ENCODE peak calls at places on chromosomes 6 and 20, in six cellular contexts. One of them, this sample, is unnamed.

GRCh38 chr6:142944126-142945066 is 580 bp downstream of the HIVEP2 start:
- DNase-seq in mammary epithelial cell: peak; percentile 78
- DNase-seq in GM12878: no peak
- DNase-seq in hepatocyte: peak; percentile 94
- DNase-seq in heart right ventricle: peak; percentile 93
- DNase-seq in aorta: peak; percentile 95
- DNase-seq in this sample: peak; percentile 61

GRCh38 chr20:61419501-61419900 is 167.4 kb downstream of the CDH4 start:
- DNase-seq in mammary epithelial cell: no peak
- DNase-seq in hepatocyte: no peak
- DNase-seq in aorta: no peak
- DNase-seq in heart right ventricle: no peak
- DNase-seq in GM12878: no peak
- DNase-seq in this sample: no peak

GRCh38 chr6:105373481-105373880 is 29.4 kb downstream of the PREP start:
- DNase-seq in GM12878: no peak
- DNase-seq in heart right ventricle: no peak
- DNase-seq in hepatocyte: no peak
- DNase-seq in aorta: no peak
- DNase-seq in mammary epithelial cell: peak; percentile 26
- DNase-seq in this sample: no peak

GRCh38 chr20:20076297-20077065 is 24.1 kb downstream of the CFAP61 start:
- DNase-seq in heart right ventricle: no peak
- DNase-seq in mammary epithelial cell: peak; percentile 26
- DNase-seq in hepatocyte: peak; percentile 33
- DNase-seq in GM12878: no peak
- DNase-seq in aorta: no peak
- DNase-seq in this sample: no peak

GRCh38 chr20:48471734-48472408 is 355.9 kb downstream of the PREX1 start:
- DNase-seq in GM12878: no peak
- DNase-seq in hepatocyte: no peak
- DNase-seq in mammary epithelial cell: no peak
- DNase-seq in aorta: no peak
- DNase-seq in heart right ventricle: no peak
- DNase-seq in this sample: no peak

GRCh38 chr6:52724406-52725121 is 38.7 kb downstream of the GSTA2 start:
- DNase-seq in GM12878: peak; percentile 55
- DNase-seq in aorta: peak; percentile 95
- DNase-seq in mammary epithelial cell: peak; percentile 63
- DNase-seq in heart right ventricle: peak; percentile 38
- DNase-seq in hepatocyte: peak; percentile 85
- DNase-seq in this sample: no peak

GRCh38 chr6:104404377-104404776 is 455.3 kb downstream of the HACE1 start:
- DNase-seq in heart right ventricle: no peak
- DNase-seq in mammary epithelial cell: no peak
- DNase-seq in GM12878: no peak
- DNase-seq in aorta: no peak
- DNase-seq in hepatocyte: no peak
- DNase-seq in this sample: no peak

GRCh38 chr6:170125447-170126300 is 165.2 kb downstream of the DLL1 start:
- DNase-seq in aorta: peak; percentile 54
- DNase-seq in hepatocyte: no peak
- DNase-seq in heart right ventricle: no peak
- DNase-seq in GM12878: no peak
- DNase-seq in mammary epithelial cell: no peak
- DNase-seq in this sample: no peak

GRCh38 chr6:152054441-152054840 is 247.0 kb downstream of the ESR1 start:
- DNase-seq in aorta: no peak
- DNase-seq in hepatocyte: peak; percentile 22
- DNase-seq in heart right ventricle: no peak
- DNase-seq in mammary epithelial cell: peak; percentile 82
- DNase-seq in GM12878: no peak
- DNase-seq in this sample: peak; percentile 19

GRCh38 chr20:5033566-5033965 is 32.3 kb upstream of the SLC23A2 start:
- DNase-seq in GM12878: no peak
- DNase-seq in heart right ventricle: no peak
- DNase-seq in hepatocyte: no peak
- DNase-seq in aorta: no peak
- DNase-seq in mammary epithelial cell: peak; percentile 19
- DNase-seq in this sample: no peak

GRCh38 chr6:17962436-17963031 is 24.9 kb downstream of the KIF13A start:
- DNase-seq in mammary epithelial cell: peak; percentile 90
- DNase-seq in GM12878: no peak
- DNase-seq in heart right ventricle: peak; percentile 83
- DNase-seq in hepatocyte: peak; percentile 74
- DNase-seq in aorta: no peak
- DNase-seq in this sample: peak; percentile 43

GRCh38 chr20:64143018-64143801 is 21.0 kb upstream of the MYT1 start:
- DNase-seq in GM12878: no peak
- DNase-seq in heart right ventricle: no peak
- DNase-seq in aorta: peak; percentile 57
- DNase-seq in hepatocyte: no peak
- DNase-seq in mammary epithelial cell: no peak
- DNase-seq in this sample: no peak

GRCh38 chr6:15108383-15108715 is 137.5 kb upstream of the JARID2 start:
- DNase-seq in GM12878: no peak
- DNase-seq in aorta: no peak
- DNase-seq in heart right ventricle: no peak
- DNase-seq in hepatocyte: no peak
- DNase-seq in mammary epithelial cell: no peak
- DNase-seq in this sample: no peak

GRCh38 chr6:121523628-121524027 is 88.2 kb downstream of the GJA1 start:
- DNase-seq in aorta: no peak
- DNase-seq in heart right ventricle: no peak
- DNase-seq in mammary epithelial cell: no peak
- DNase-seq in hepatocyte: no peak
- DNase-seq in GM12878: no peak
- DNase-seq in this sample: no peak

GRCh38 chr6:39104528-39104927 is 10.5 kb downstream of the SAYSD1 start:
- DNase-seq in heart right ventricle: no peak
- DNase-seq in GM12878: no peak
- DNase-seq in hepatocyte: no peak
- DNase-seq in mammary epithelial cell: no peak
- DNase-seq in aorta: no peak
- DNase-seq in this sample: no peak

GRCh38 chr6:167997642-167998041 is at the start of gene KIF25:
- DNase-seq in GM12878: no peak
- DNase-seq in aorta: no peak
- DNase-seq in hepatocyte: no peak
- DNase-seq in mammary epithelial cell: no peak
- DNase-seq in heart right ventricle: no peak
- DNase-seq in this sample: no peak

GRCh38 chr6:151535476-151536279 is 41.9 kb downstream of the CCDC170 start:
- DNase-seq in heart right ventricle: no peak
- DNase-seq in aorta: no peak
- DNase-seq in hepatocyte: no peak
- DNase-seq in mammary epithelial cell: no peak
- DNase-seq in GM12878: no peak
- DNase-seq in this sample: no peak

GRCh38 chr20:8018928-8019177 is 708 bp downstream of the TMX4 start:
- DNase-seq in hepatocyte: no peak
- DNase-seq in GM12878: peak; percentile 45
- DNase-seq in aorta: no peak
- DNase-seq in mammary epithelial cell: no peak
- DNase-seq in heart right ventricle: no peak
- DNase-seq in this sample: peak; percentile 1

GRCh38 chr6:2164481-2164880 is 80.9 kb downstream of the GMDS start:
- DNase-seq in GM12878: no peak
- DNase-seq in hepatocyte: no peak
- DNase-seq in heart right ventricle: no peak
- DNase-seq in aorta: no peak
- DNase-seq in mammary epithelial cell: no peak
- DNase-seq in this sample: no peak

GRCh38 chr20:50187403-50188051 is 3.1 kb upstream of the CEBPB start:
- DNase-seq in hepatocyte: peak; percentile 69
- DNase-seq in aorta: no peak
- DNase-seq in heart right ventricle: no peak
- DNase-seq in mammary epithelial cell: peak; percentile 50
- DNase-seq in GM12878: no peak
- DNase-seq in this sample: no peak

GRCh38 chr20:61516398-61517208 is 264.5 kb downstream of the CDH4 start:
- DNase-seq in GM12878: no peak
- DNase-seq in aorta: peak; percentile 44
- DNase-seq in mammary epithelial cell: no peak
- DNase-seq in hepatocyte: no peak
- DNase-seq in heart right ventricle: peak; percentile 40
- DNase-seq in this sample: no peak

GRCh38 chr20:1631309-1632227 is 11.8 kb upstream of the SIRPB1 start:
- DNase-seq in mammary epithelial cell: peak; percentile 18
- DNase-seq in GM12878: no peak
- DNase-seq in aorta: no peak
- DNase-seq in hepatocyte: no peak
- DNase-seq in heart right ventricle: no peak
- DNase-seq in this sample: no peak

GRCh38 chr20:16107172-16107870 is 465.9 kb downstream of the KIF16B start:
- DNase-seq in mammary epithelial cell: no peak
- DNase-seq in aorta: no peak
- DNase-seq in heart right ventricle: no peak
- DNase-seq in GM12878: no peak
- DNase-seq in hepatocyte: no peak
- DNase-seq in this sample: no peak

DNA sequence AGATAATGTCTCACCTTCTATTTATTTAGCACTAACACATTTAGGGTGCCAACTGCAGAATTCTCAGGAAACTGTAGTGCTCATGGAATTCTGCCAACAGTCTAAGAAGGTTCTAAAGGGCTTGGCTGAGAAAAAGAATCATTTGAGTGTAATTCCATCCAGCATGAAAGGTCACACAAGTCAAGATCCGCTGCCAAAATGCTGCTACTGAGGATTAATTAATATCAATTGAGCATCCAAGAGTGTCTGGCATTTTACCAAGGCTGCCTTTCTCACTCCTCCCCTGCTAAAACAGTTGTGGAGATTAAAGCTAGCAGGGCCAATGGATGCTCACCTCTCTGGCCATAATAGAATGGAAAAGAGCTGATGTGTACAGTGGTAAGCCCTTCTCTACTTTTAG is 112.7 kb downstream of the FHL5 start:
- DNase-seq in mammary epithelial cell: no peak
- DNase-seq in heart right ventricle: no peak
- DNase-seq in aorta: no peak
- DNase-seq in hepatocyte: no peak
- DNase-seq in GM12878: no peak
- DNase-seq in this sample: no peak
- H3K4me3 ChIP-seq in mammary epithelial cell: no peak overlapping the region
- H3K4me3 ChIP-seq in heart right ventricle: no peak overlapping the region
- H3K4me3 ChIP-seq in aorta: no peak overlapping the region
- H3K4me3 ChIP-seq in hepatocyte: no peak overlapping the region
- H3K4me3 ChIP-seq in GM12878: no peak overlapping the region
- H3K4me3 ChIP-seq in this sample: no peak overlapping the region

GRCh38 chr20:34732523-34732922 is 28.4 kb downstream of the TP53INP2 start:
- DNase-seq in heart right ventricle: no peak
- DNase-seq in aorta: no peak
- DNase-seq in hepatocyte: no peak
- DNase-seq in GM12878: no peak
- DNase-seq in mammary epithelial cell: no peak
- DNase-seq in this sample: no peak

DNA sequence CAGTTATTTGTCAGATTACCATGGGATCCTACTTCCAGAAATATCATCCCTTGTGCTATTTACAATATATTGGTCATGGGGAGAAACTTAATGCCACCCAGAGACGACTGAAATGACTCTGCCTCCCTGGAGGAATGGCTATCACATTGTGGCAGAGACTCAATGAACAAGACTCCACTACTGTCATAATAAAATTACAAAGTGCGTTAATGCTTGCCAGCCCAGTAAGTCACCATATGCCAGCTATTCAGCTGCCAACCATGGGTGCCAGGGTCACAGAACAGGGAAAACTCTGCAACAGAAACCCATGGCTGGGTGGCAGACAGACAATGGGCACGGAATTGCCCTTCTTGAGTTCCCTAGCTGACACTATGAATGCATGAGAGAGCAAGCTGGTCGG is 32.0 kb downstream of the TP53INP2 start:
- DNase-seq in aorta: no peak
- DNase-seq in GM12878: no peak
- DNase-seq in mammary epithelial cell: no peak
- DNase-seq in hepatocyte: no peak
- DNase-seq in heart right ventricle: peak; percentile 14
- DNase-seq in this sample: no peak
- H3K36me3 ChIP-seq in aorta: peaks cover 4% of the 10 kb centered on the region
- H3K36me3 ChIP-seq in GM12878: no peaks in the 10 kb centered on the region
- H3K36me3 ChIP-seq in mammary epithelial cell: peaks cover 4% of the 10 kb centered on the region
- H3K36me3 ChIP-seq in hepatocyte: no peaks in the 10 kb centered on the region
- H3K36me3 ChIP-seq in heart right ventricle: peaks cover 3% of the 10 kb centered on the region
- H3K36me3 ChIP-seq in this sample: no peaks in the 10 kb centered on the region

GRCh38 chr20:10741060-10741459 is 67.3 kb upstream of the JAG1 start:
- DNase-seq in heart right ventricle: no peak
- DNase-seq in GM12878: no peak
- DNase-seq in hepatocyte: no peak
- DNase-seq in mammary epithelial cell: no peak
- DNase-seq in aorta: no peak
- DNase-seq in this sample: no peak

GRCh38 chr20:10735195-10735949 is 61.6 kb upstream of the JAG1 start:
- DNase-seq in hepatocyte: no peak
- DNase-seq in mammary epithelial cell: no peak
- DNase-seq in heart right ventricle: peak; percentile 15
- DNase-seq in GM12878: no peak
- DNase-seq in aorta: no peak
- DNase-seq in this sample: no peak

GRCh38 chr20:10739134-10739533 is 65.3 kb upstream of the JAG1 start:
- DNase-seq in heart right ventricle: no peak
- DNase-seq in GM12878: no peak
- DNase-seq in aorta: no peak
- DNase-seq in mammary epithelial cell: no peak
- DNase-seq in hepatocyte: no peak
- DNase-seq in this sample: no peak

DNA sequence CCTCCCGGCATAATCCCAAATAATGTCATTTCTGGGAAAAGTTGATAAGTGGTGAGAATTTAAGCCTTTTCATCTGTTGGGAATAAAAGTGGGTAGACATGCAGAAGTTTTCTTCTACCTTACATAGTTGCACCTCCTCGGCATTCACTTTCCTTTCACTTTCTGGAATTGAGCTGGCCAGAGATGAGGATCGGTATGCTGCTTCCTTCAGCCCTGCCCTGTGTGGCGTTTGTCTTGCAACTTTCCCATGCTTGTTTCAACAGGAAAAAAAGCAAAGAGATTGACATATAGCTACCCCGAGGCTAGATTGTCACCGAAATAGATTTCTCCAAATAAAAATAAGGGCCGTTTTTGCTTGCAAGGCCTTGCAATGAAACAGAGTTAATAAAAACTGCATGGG is 65.8 kb upstream of the JAG1 start:
- DNase-seq in hepatocyte: no peak
- DNase-seq in aorta: no peak
- DNase-seq in heart right ventricle: peak; percentile 22
- DNase-seq in mammary epithelial cell: peak; percentile 60
- DNase-seq in GM12878: no peak
- DNase-seq in this sample: no peak
- H3K4me3 ChIP-seq in hepatocyte: no peak overlapping the region
- H3K4me3 ChIP-seq in aorta: peak overlapping the region; percentile 87
- H3K4me3 ChIP-seq in heart right ventricle: peak overlapping the region; percentile 39
- H3K4me3 ChIP-seq in mammary epithelial cell: peak overlapping the region; percentile 29
- H3K4me3 ChIP-seq in GM12878: no peak overlapping the region
- H3K4me3 ChIP-seq in this sample: no peak overlapping the region

DNA sequence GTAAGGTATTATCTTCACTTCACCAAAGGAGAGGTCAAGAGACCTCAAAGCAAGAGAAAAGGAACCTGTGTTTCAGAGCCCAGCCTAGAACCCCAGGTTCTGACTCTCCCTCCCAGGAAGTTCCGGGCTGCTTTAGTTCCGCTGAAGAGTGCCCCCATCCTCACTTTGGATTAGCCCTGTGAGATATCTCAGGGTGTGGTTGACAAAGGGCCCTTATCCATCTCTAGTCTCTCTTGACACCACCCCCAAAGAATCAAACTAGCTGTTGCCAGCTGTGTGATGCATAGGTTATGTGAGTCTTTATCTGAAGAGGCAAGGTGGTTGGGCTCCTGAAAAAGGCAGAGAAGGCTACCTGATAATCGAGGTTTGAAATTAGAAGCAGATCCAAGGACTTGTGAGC is 20.6 kb downstream of the BRPF3 start:
- DNase-seq in heart right ventricle: no peak
- DNase-seq in mammary epithelial cell: no peak
- DNase-seq in hepatocyte: no peak
- DNase-seq in GM12878: no peak
- DNase-seq in aorta: no peak
- DNase-seq in this sample: no peak
- H3K36me3 ChIP-seq in heart right ventricle: peaks cover 29% of the 10 kb centered on the region
- H3K36me3 ChIP-seq in mammary epithelial cell: peaks cover 6% of the 10 kb centered on the region
- H3K36me3 ChIP-seq in hepatocyte: no peaks in the 10 kb centered on the region
- H3K36me3 ChIP-seq in GM12878: peaks cover 10% of the 10 kb centered on the region
- H3K36me3 ChIP-seq in aorta: peaks cover 6% of the 10 kb centered on the region
- H3K36me3 ChIP-seq in this sample: peaks cover 2% of the 10 kb centered on the region

This sample was measured in kidney epithelial cell.